ENCODE peak calls at places on chromosomes 6 and 20, in four cellular contexts. K is dermis blood vessel endothelial cell, B is lung, C is mesendoderm. D is an unnamed sample.

GRCh38 chr20:38117635-38118034 is 47.4 kb downstream of the TGM2 start:
- DNase-seq in K (peak), B (no peak), C (peak), D (peak)

GRCh38 chr20:24752612-24753011 is 196.5 kb upstream of the CST7 start:
- DNase-seq in K (no peak), B (no peak), C (no peak), D (no peak)

GRCh38 chr6:111884068-111884467 is 10.8 kb upstream of the FYN start:
- DNase-seq in K (no peak), B (no peak), C (no peak), D (no peak)

GRCh38 chr6:112036088-112036637 is 17.7 kb upstream of the CCN6 start:
- DNase-seq in K (no peak), B (no peak), C (no peak), D (no peak)

GRCh38 chr6:89688328-89688727 is 49.8 kb upstream of the LYRM2 start:
- DNase-seq in K (no peak), B (no peak), C (no peak), D (no peak)

GRCh38 chr6:130834482-130835251 is 7.5 kb downstream of the SMLR1 start:
- DNase-seq in K (no peak), B (no peak), C (no peak), D (no peak)

GRCh38 chr6:133835901-133836300 is 53.0 kb upstream of the TCF21 start:
- DNase-seq in K (no peak), B (no peak), C (no peak), D (no peak)

GRCh38 chr6:104814743-104815142 is 45.0 kb downstream of the HACE1 start:
- DNase-seq in K (no peak), B (no peak), C (no peak), D (no peak)

GRCh38 chr6:21595265-21595950 is 1.9 kb downstream of the SOX4 start:
- DNase-seq in K (peak), B (peak), C (peak), D (no peak)

GRCh38 chr6:23091795-23092194 is 522.4 kb downstream of the HDGFL1 start:
- DNase-seq in K (no peak), B (no peak), C (no peak), D (no peak)

GRCh38 chr6:167296902-167297301 is 5.8 kb downstream of the UNC93A start:
- DNase-seq in K (no peak), B (no peak), C (no peak), D (no peak)

GRCh38 chr20:6162239-6162638 is 39.4 kb upstream of the FERMT1 start:
- DNase-seq in K (no peak), B (no peak), C (no peak), D (no peak)

GRCh38 chr6:128370072-128370471 is 150.3 kb downstream of the PTPRK start:
- DNase-seq in K (peak), B (no peak), C (no peak), D (peak)

GRCh38 chr6:43878127-43878634 is 108.2 kb downstream of the VEGFA start:
- DNase-seq in K (no peak), B (no peak), C (no peak), D (no peak)

GRCh38 chr6:41462980-41463930 is 82.9 kb upstream of the FOXP4 start:
- DNase-seq in K (peak), B (peak), C (peak), D (peak)

GRCh38 chr6:48069280-48069679 is 41.7 kb downstream of the PTCHD4 start:
- DNase-seq in K (no peak), B (no peak), C (peak), D (no peak)

D was measured in endothelial cell of umbilical vein.